ENCODE peak calls at places on chromosomes 6 and 20, in ten cellular contexts. S, Z, D, O, P, W, J, U, C and H are unnamed samples.

GRCh38 chr6:138691595-138692057 is 81.9 kb upstream of the CCDC28A start:
- DNase-seq in Z (peak), P (no peak), U (peak), D (no peak), J (no peak), W (peak), O (peak), C (peak), S (no peak), H (no peak)

GRCh38 chr6:31736768-31737314 is 511 bp upstream of the CLIC1 start:
- DNase-seq in W (no peak), S (no peak), P (no peak), D (no peak), U (no peak), Z (no peak), O (no peak), C (peak), J (no peak), H (no peak)

GRCh38 chr6:99810942-99811633 is 182.9 kb downstream of the MCHR2 start:
- DNase-seq in W (no peak), U (no peak), P (no peak), O (no peak), C (no peak), D (no peak), J (no peak), S (no peak), Z (no peak), H (no peak)

GRCh38 chr20:53903652-53903987 is 166.8 kb downstream of the BCAS1 start:
- DNase-seq in D (no peak), U (no peak), C (no peak), W (peak), O (peak), Z (peak), P (no peak), S (no peak), J (no peak), H (no peak)

GRCh38 chr20:4949833-4950178 is 51.5 kb downstream of the SLC23A2 start:
- DNase-seq in U (peak), W (peak), O (no peak), J (peak), Z (peak), P (peak), C (no peak), D (peak), S (no peak), H (peak)

GRCh38 chr20:47865912-47866311 is 80.6 kb upstream of the SULF2 start:
- DNase-seq in S (no peak), U (no peak), C (peak), O (no peak), D (no peak), W (no peak), Z (no peak), P (no peak), J (no peak), H (no peak)

GRCh38 chr6:73728548-73729205 is 32.7 kb downstream of the CD109 start:
- DNase-seq in S (no peak), P (no peak), O (no peak), J (no peak), Z (no peak), D (no peak), U (no peak), W (no peak), C (no peak), H (no peak)

GRCh38 chr20:23625236-23625964 is 12.4 kb downstream of the CST3 start:
- DNase-seq in Z (no peak), J (no peak), W (no peak), P (no peak), U (no peak), C (no peak), O (no peak), S (no peak), D (no peak), H (no peak)

GRCh38 chr20:15916623-15917022 is 656.6 kb downstream of the KIF16B start:
- DNase-seq in J (no peak), W (no peak), O (no peak), C (no peak), D (no peak), S (no peak), U (no peak), Z (no peak), P (no peak), H (no peak)

GRCh38 chr20:21693322-21693721 is 12.1 kb upstream of the PAX1 start:
- DNase-seq in W (no peak), Z (no peak), S (no peak), U (no peak), O (no peak), C (no peak), D (no peak), P (peak), J (no peak), H (no peak)

GRCh38 chr20:32470025-32470861 is 112.1 kb downstream of the ASXL1 start:
- DNase-seq in U (no peak), W (peak), O (no peak), P (peak), D (no peak), S (no peak), Z (peak), J (peak), C (peak), H (no peak)

GRCh38 chr6:144150673-144151009 is 324 bp downstream of the STX11 start:
- DNase-seq in Z (peak), S (no peak), P (peak), J (peak), U (no peak), D (no peak), W (peak), C (no peak), O (no peak), H (no peak)

GRCh38 chr20:48703107-48703506 is 124.7 kb downstream of the PREX1 start:
- DNase-seq in J (no peak), Z (no peak), S (no peak), U (no peak), P (no peak), D (no peak), O (no peak), C (no peak), W (no peak), H (peak)

GRCh38 chr6:110951986-110952794 is 6.3 kb upstream of the GTF3C6 start:
- DNase-seq in C (peak), J (no peak), P (no peak), O (peak), D (no peak), U (no peak), Z (peak), S (no peak), W (peak), H (no peak)

GRCh38 chr6:157688960-157689599 is 134.0 kb upstream of the SNX9 start:
- DNase-seq in W (peak), P (no peak), J (peak), U (no peak), O (no peak), C (peak), D (no peak), S (no peak), Z (no peak), H (no peak)

GRCh38 chr20:48262955-48263354 is 477.7 kb upstream of the SULF2 start:
- DNase-seq in U (no peak), W (no peak), Z (no peak), D (no peak), O (no peak), C (no peak), J (no peak), P (no peak), S (no peak), H (no peak)

GRCh38 chr6:72952808-72953630 is 272.3 kb downstream of the KHDC1L start:
- DNase-seq in S (no peak), C (peak), U (no peak), Z (peak), W (peak), D (no peak), J (no peak), O (peak), P (no peak), H (no peak)

GRCh38 chr6:97049254-97050004 is 124.9 kb downstream of the KLHL32 start:
- DNase-seq in C (no peak), U (no peak), P (no peak), W (no peak), Z (no peak), D (peak), S (no peak), O (no peak), J (no peak), H (no peak)

GRCh38 chr20:5786930-5787826 is 37.0 kb downstream of the SHLD1 start:
- DNase-seq in S (no peak), D (no peak), O (no peak), U (no peak), C (peak), Z (peak), J (no peak), P (no peak), W (peak), H (no peak)

GRCh38 chr6:139291813-139292619 is at the start of gene TXLNB:
- DNase-seq in W (peak), D (peak), C (no peak), U (peak), S (peak), Z (peak), O (no peak), P (peak), J (peak), H (no peak)

GRCh38 chr6:71238351-71238750 is 50.3 kb upstream of the OGFRL1 start:
- DNase-seq in C (no peak), Z (peak), J (no peak), U (no peak), S (no peak), O (peak), P (no peak), D (no peak), W (peak), H (no peak)

GRCh38 chr20:47773381-47773786 is 11.9 kb downstream of the SULF2 start:
- DNase-seq in W (no peak), U (no peak), C (no peak), P (no peak), D (no peak), O (no peak), Z (peak), S (no peak), J (no peak), H (no peak)

GRCh38 chr6:135231469-135231844 is 50.3 kb downstream of the MYB start:
- DNase-seq in W (peak), P (no peak), Z (peak), D (peak), C (no peak), O (no peak), U (no peak), J (no peak), S (no peak), H (no peak)

GRCh38 chr20:20737158-20737557 is 24.7 kb upstream of the RALGAPA2 start:
- DNase-seq in Z (no peak), W (no peak), P (no peak), D (peak), C (no peak), J (no peak), U (peak), O (no peak), S (no peak), H (no peak)

GRCh38 chr20:15310361-15310760 is 972.9 kb upstream of the FLRT3 start:
- DNase-seq in O (no peak), C (no peak), D (no peak), P (no peak), Z (no peak), W (peak), J (no peak), S (no peak), U (no peak), H (no peak)

GRCh38 chr6:18632670-18633410 is 245.7 kb downstream of the RNF144B start:
- DNase-seq in Z (peak), J (no peak), S (no peak), C (peak), D (no peak), O (peak), P (no peak), U (no peak), W (peak), H (no peak)

GRCh38 chr6:152980656-152981055 is 2.2 kb downstream of the FBXO5 start:
- DNase-seq in U (no peak), C (no peak), O (no peak), S (no peak), D (no peak), W (no peak), Z (no peak), P (no peak), J (no peak), H (no peak)

GRCh38 chr6:26175428-26176181 is 88.4 kb downstream of the HFE start:
- DNase-seq in Z (peak), U (no peak), S (no peak), P (peak), J (peak), O (no peak), W (peak), D (peak), C (no peak), H (peak)

GRCh38 chr20:17610566-17611289 is 40.9 kb downstream of the DSTN start:
- DNase-seq in P (no peak), S (peak), O (no peak), C (peak), Z (no peak), U (peak), D (no peak), J (no peak), W (peak), H (no peak)

GRCh38 chr20:2698186-2698817 is 5.7 kb downstream of the EBF4 start:
- DNase-seq in U (no peak), C (peak), W (no peak), S (no peak), D (no peak), P (no peak), Z (no peak), J (no peak), O (no peak), H (no peak)

GRCh38 chr6:18386302-18386976 is 711 bp upstream of the RNF144B start:
- DNase-seq in C (no peak), W (peak), O (no peak), U (no peak), J (no peak), D (no peak), P (no peak), S (no peak), Z (peak), H (no peak)

GRCh38 chr20:55793986-55794385 is 211.3 kb downstream of the CBLN4 start:
- DNase-seq in C (no peak), P (no peak), O (no peak), U (no peak), J (no peak), W (no peak), Z (no peak), S (no peak), D (no peak), H (no peak)

GRCh38 chr20:55961351-55962320 is 43.7 kb downstream of the CBLN4 start:
- DNase-seq in Z (no peak), D (no peak), P (no peak), U (no peak), J (no peak), S (no peak), C (no peak), W (no peak), O (no peak), H (no peak)

GRCh38 chr6:52049252-52050050 is 38.0 kb downstream of the PKHD1 start:
- DNase-seq in P (peak), J (peak), U (no peak), W (peak), Z (peak), C (no peak), S (no peak), D (no peak), O (peak), H (no peak)

GRCh38 chr20:7038029-7038428 is 270.5 kb downstream of the BMP2 start:
- DNase-seq in O (peak), D (no peak), J (no peak), U (no peak), P (no peak), W (peak), Z (peak), C (no peak), S (no peak), H (no peak)

GRCh38 chr6:170575250-170575649 is 9.2 kb downstream of the PDCD2 start:
- DNase-seq in C (no peak), Z (peak), D (no peak), W (peak), O (no peak), S (no peak), J (no peak), U (no peak), P (peak), H (no peak)

GRCh38 chr6:111361648-111362047 is 121.4 kb downstream of the REV3L start:
- DNase-seq in W (peak), O (no peak), U (no peak), D (no peak), C (peak), Z (peak), J (peak), S (no peak), P (peak), H (peak)

GRCh38 chr6:151485616-151486015 is 8.2 kb upstream of the CCDC170 start:
- DNase-seq in S (no peak), W (no peak), U (no peak), J (no peak), O (no peak), Z (peak), C (no peak), P (no peak), D (no peak), H (no peak)

GRCh38 chr20:51371720-51372119 is 170.8 kb downstream of the NFATC2 start:
- DNase-seq in W (no peak), S (no peak), O (no peak), U (no peak), Z (no peak), C (no peak), J (no peak), D (no peak), P (no peak), H (no peak)

GRCh38 chr20:25038103-25038410 is 19.9 kb downstream of the ACSS1 start:
- DNase-seq in D (no peak), J (no peak), S (no peak), O (no peak), U (no peak), W (no peak), Z (no peak), C (no peak), P (no peak), H (no peak)